ENCODE peak calls at places on chromosome 14, in seven cellular contexts. One of them, this sample, is unnamed.

GRCh38 chr14:104289485-104289884 is 151.1 kb downstream of the KIF26A start:
- DNase-seq in fibroblast of lung: no peak
- DNase-seq in ovary: peak; percentile 27
- DNase-seq in PC-3: peak; percentile 19
- DNase-seq in PC-9: no peak
- DNase-seq in left ventricle myocardium inferior: peak; percentile 5
- DNase-seq in psoas muscle: peak; percentile 6
- DNase-seq in this sample: no peak

GRCh38 chr14:104953097-104953496 is 25.1 kb downstream of the AHNAK2 start:
- DNase-seq in PC-9: no peak
- DNase-seq in fibroblast of lung: no peak
- DNase-seq in ovary: peak; percentile 13
- DNase-seq in psoas muscle: peak; percentile 22
- DNase-seq in left ventricle myocardium inferior: peak; percentile 7
- DNase-seq in PC-3: no peak
- DNase-seq in this sample: no peak

GRCh38 chr14:61076531-61076930 is 95.5 kb downstream of the SLC38A6 start:
- DNase-seq in fibroblast of lung: peak; percentile 72
- DNase-seq in PC-9: no peak
- DNase-seq in ovary: no peak
- DNase-seq in PC-3: no peak
- DNase-seq in psoas muscle: no peak
- DNase-seq in left ventricle myocardium inferior: no peak
- DNase-seq in this sample: no peak

GRCh38 chr14:68961781-68962584 is 17.1 kb downstream of the ACTN1 start:
- DNase-seq in PC-9: peak; percentile 51
- DNase-seq in left ventricle myocardium inferior: no peak
- DNase-seq in fibroblast of lung: peak; percentile 86
- DNase-seq in ovary: no peak
- DNase-seq in PC-3: peak; percentile 93
- DNase-seq in psoas muscle: no peak
- DNase-seq in this sample: no peak

GRCh38 chr14:96940009-96940408 is 142.8 kb downstream of the VRK1 start:
- DNase-seq in ovary: no peak
- DNase-seq in PC-9: peak; percentile 1
- DNase-seq in fibroblast of lung: no peak
- DNase-seq in left ventricle myocardium inferior: no peak
- DNase-seq in psoas muscle: no peak
- DNase-seq in PC-3: peak; percentile 30
- DNase-seq in this sample: no peak

GRCh38 chr14:71586131-71586893 is 345.9 kb upstream of the RGS6 start:
- DNase-seq in ovary: no peak
- DNase-seq in fibroblast of lung: peak; percentile 68
- DNase-seq in left ventricle myocardium inferior: no peak
- DNase-seq in psoas muscle: no peak
- DNase-seq in PC-9: no peak
- DNase-seq in PC-3: no peak
- DNase-seq in this sample: no peak

GRCh38 chr14:79680087-79680486 is 531.2 kb downstream of the DIO2 start:
- DNase-seq in left ventricle myocardium inferior: no peak
- DNase-seq in PC-9: no peak
- DNase-seq in ovary: no peak
- DNase-seq in fibroblast of lung: no peak
- DNase-seq in PC-3: no peak
- DNase-seq in psoas muscle: no peak
- DNase-seq in this sample: no peak

GRCh38 chr14:23569443-23570151 is 2.0 kb upstream of the AP1G2 start:
- DNase-seq in left ventricle myocardium inferior: no peak
- DNase-seq in fibroblast of lung: no peak
- DNase-seq in ovary: no peak
- DNase-seq in PC-3: peak; percentile 44
- DNase-seq in PC-9: peak; percentile 68
- DNase-seq in psoas muscle: no peak
- DNase-seq in this sample: peak; percentile 5

GRCh38 chr14:92549853-92550244 is 36.3 kb downstream of the RIN3 start:
- DNase-seq in left ventricle myocardium inferior: peak; percentile 48
- DNase-seq in PC-9: no peak
- DNase-seq in PC-3: no peak
- DNase-seq in fibroblast of lung: peak; percentile 50
- DNase-seq in psoas muscle: peak; percentile 78
- DNase-seq in ovary: no peak
- DNase-seq in this sample: no peak

GRCh38 chr14:93936245-93936644 is 9.1 kb downstream of the FAM181A start:
- DNase-seq in PC-9: no peak
- DNase-seq in fibroblast of lung: no peak
- DNase-seq in psoas muscle: no peak
- DNase-seq in left ventricle myocardium inferior: no peak
- DNase-seq in PC-3: peak; percentile 58
- DNase-seq in ovary: no peak
- DNase-seq in this sample: no peak

GRCh38 chr14:102473559-102473958 is 36.0 kb downstream of the ANKRD9 start:
- DNase-seq in fibroblast of lung: no peak
- DNase-seq in PC-3: no peak
- DNase-seq in ovary: no peak
- DNase-seq in psoas muscle: no peak
- DNase-seq in PC-9: no peak
- DNase-seq in left ventricle myocardium inferior: no peak
- DNase-seq in this sample: no peak

GRCh38 chr14:95421741-95422140 is 94.7 kb downstream of the SYNE3 start:
- DNase-seq in ovary: no peak
- DNase-seq in PC-3: no peak
- DNase-seq in PC-9: no peak
- DNase-seq in fibroblast of lung: no peak
- DNase-seq in left ventricle myocardium inferior: no peak
- DNase-seq in psoas muscle: no peak
- DNase-seq in this sample: no peak

GRCh38 chr14:65472189-65472588 is 59.7 kb downstream of the FUT8 start:
- DNase-seq in left ventricle myocardium inferior: no peak
- DNase-seq in PC-3: no peak
- DNase-seq in fibroblast of lung: no peak
- DNase-seq in ovary: no peak
- DNase-seq in psoas muscle: no peak
- DNase-seq in PC-9: peak; percentile 6
- DNase-seq in this sample: no peak

GRCh38 chr14:102507026-102507860 is 2.3 kb downstream of the ANKRD9 start:
- DNase-seq in psoas muscle: peak; percentile 52
- DNase-seq in PC-3: no peak
- DNase-seq in PC-9: no peak
- DNase-seq in left ventricle myocardium inferior: no peak
- DNase-seq in ovary: peak; percentile 76
- DNase-seq in fibroblast of lung: no peak
- DNase-seq in this sample: no peak

GRCh38 chr14:60212503-60213371 is 36.3 kb upstream of the PPM1A start:
- DNase-seq in fibroblast of lung: no peak
- DNase-seq in PC-9: no peak
- DNase-seq in ovary: no peak
- DNase-seq in left ventricle myocardium inferior: no peak
- DNase-seq in psoas muscle: no peak
- DNase-seq in PC-3: no peak
- DNase-seq in this sample: no peak

GRCh38 chr14:101781240-101782061 is 19.9 kb downstream of the PPP2R5C start:
- DNase-seq in ovary: peak; percentile 59
- DNase-seq in left ventricle myocardium inferior: no peak
- DNase-seq in fibroblast of lung: peak; percentile 20
- DNase-seq in PC-9: no peak
- DNase-seq in psoas muscle: no peak
- DNase-seq in PC-3: no peak
- DNase-seq in this sample: no peak

GRCh38 chr14:105364100-105364708 is 34.1 kb upstream of the TEX22 start:
- DNase-seq in ovary: no peak
- DNase-seq in psoas muscle: no peak
- DNase-seq in PC-9: no peak
- DNase-seq in PC-3: no peak
- DNase-seq in fibroblast of lung: peak; percentile 73
- DNase-seq in left ventricle myocardium inferior: peak; percentile 38
- DNase-seq in this sample: no peak

GRCh38 chr14:24252289-24253124 is 10.1 kb upstream of the TINF2 start:
- DNase-seq in fibroblast of lung: no peak
- DNase-seq in psoas muscle: no peak
- DNase-seq in PC-3: no peak
- DNase-seq in left ventricle myocardium inferior: no peak
- DNase-seq in ovary: peak; percentile 22
- DNase-seq in PC-9: no peak
- DNase-seq in this sample: no peak

GRCh38 chr14:75969891-75970290 is 11.9 kb downstream of the TGFB3 start:
- DNase-seq in left ventricle myocardium inferior: no peak
- DNase-seq in psoas muscle: no peak
- DNase-seq in ovary: no peak
- DNase-seq in fibroblast of lung: peak; percentile 11
- DNase-seq in PC-9: no peak
- DNase-seq in PC-3: peak; percentile 22
- DNase-seq in this sample: peak; percentile 42

GRCh38 chr14:53192023-53192422 is 38.9 kb upstream of the DDHD1 start:
- DNase-seq in PC-3: no peak
- DNase-seq in ovary: no peak
- DNase-seq in PC-9: no peak
- DNase-seq in fibroblast of lung: peak; percentile 19
- DNase-seq in psoas muscle: no peak
- DNase-seq in left ventricle myocardium inferior: no peak
- DNase-seq in this sample: no peak

GRCh38 chr14:68574906-68575305 is 218.0 kb downstream of the ZFP36L1 start:
- DNase-seq in left ventricle myocardium inferior: no peak
- DNase-seq in psoas muscle: no peak
- DNase-seq in PC-3: peak; percentile 12
- DNase-seq in PC-9: no peak
- DNase-seq in ovary: peak; percentile 47
- DNase-seq in fibroblast of lung: peak; percentile 65
- DNase-seq in this sample: no peak

GRCh38 chr14:38705220-38705619 is 397.8 kb downstream of the SEC23A start:
- DNase-seq in PC-3: no peak
- DNase-seq in PC-9: no peak
- DNase-seq in left ventricle myocardium inferior: no peak
- DNase-seq in ovary: no peak
- DNase-seq in fibroblast of lung: no peak
- DNase-seq in psoas muscle: no peak
- DNase-seq in this sample: no peak

GRCh38 chr14:93331375-93332031 is 1.3 kb downstream of the BTBD7 start:
- DNase-seq in PC-3: peak; percentile 12
- DNase-seq in fibroblast of lung: no peak
- DNase-seq in left ventricle myocardium inferior: peak; percentile 33
- DNase-seq in PC-9: no peak
- DNase-seq in psoas muscle: peak; percentile 56
- DNase-seq in ovary: peak; percentile 36
- DNase-seq in this sample: no peak

GRCh38 chr14:90788031-90788430 is 28.2 kb downstream of the TTC7B start:
- DNase-seq in left ventricle myocardium inferior: no peak
- DNase-seq in fibroblast of lung: no peak
- DNase-seq in PC-9: no peak
- DNase-seq in ovary: no peak
- DNase-seq in psoas muscle: no peak
- DNase-seq in PC-3: no peak
- DNase-seq in this sample: no peak

GRCh38 chr14:79552778-79553177 is 658.5 kb downstream of the DIO2 start:
- DNase-seq in fibroblast of lung: peak; percentile 57
- DNase-seq in PC-9: no peak
- DNase-seq in PC-3: peak; percentile 27
- DNase-seq in ovary: no peak
- DNase-seq in psoas muscle: no peak
- DNase-seq in left ventricle myocardium inferior: no peak
- DNase-seq in this sample: no peak

GRCh38 chr14:54474232-54474793 is 14.5 kb downstream of the GMFB start:
- DNase-seq in left ventricle myocardium inferior: no peak
- DNase-seq in PC-3: no peak
- DNase-seq in PC-9: no peak
- DNase-seq in fibroblast of lung: peak; percentile 56
- DNase-seq in psoas muscle: no peak
- DNase-seq in ovary: no peak
- DNase-seq in this sample: no peak

GRCh38 chr14:54472291-54472690 is 16.5 kb downstream of the GMFB start:
- DNase-seq in PC-9: no peak
- DNase-seq in left ventricle myocardium inferior: no peak
- DNase-seq in ovary: no peak
- DNase-seq in psoas muscle: no peak
- DNase-seq in PC-3: no peak
- DNase-seq in fibroblast of lung: no peak
- DNase-seq in this sample: no peak

GRCh38 chr14:54467280-54467679 is 21.5 kb downstream of the GMFB start:
- DNase-seq in ovary: no peak
- DNase-seq in fibroblast of lung: no peak
- DNase-seq in PC-9: no peak
- DNase-seq in PC-3: no peak
- DNase-seq in psoas muscle: no peak
- DNase-seq in left ventricle myocardium inferior: no peak
- DNase-seq in this sample: no peak

GRCh38 chr14:54471641-54472040 is 17.1 kb downstream of the GMFB start:
- DNase-seq in fibroblast of lung: no peak
- DNase-seq in PC-3: no peak
- DNase-seq in PC-9: no peak
- DNase-seq in psoas muscle: no peak
- DNase-seq in left ventricle myocardium inferior: no peak
- DNase-seq in ovary: no peak
- DNase-seq in this sample: no peak

DNA sequence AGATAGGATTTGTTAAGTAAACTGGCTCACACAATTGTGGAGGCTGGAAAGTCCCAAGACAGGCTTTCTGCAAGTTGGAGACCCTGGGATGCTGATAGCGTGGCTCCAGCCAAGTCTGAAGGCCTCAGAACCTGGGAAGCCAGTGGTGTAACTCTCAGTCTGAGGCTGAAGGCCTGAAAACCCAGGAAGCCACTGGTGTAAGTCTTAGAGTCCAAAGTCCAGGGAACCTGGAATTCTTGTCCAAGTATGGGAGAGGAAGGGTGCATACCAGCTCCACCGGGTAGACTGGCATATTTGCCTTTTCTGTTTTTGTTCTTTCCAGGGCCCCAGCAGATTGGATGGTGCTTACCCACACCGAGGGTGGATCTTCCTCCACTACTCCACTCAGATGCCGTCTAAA is 18.1 kb downstream of the GMFB start:
- DNase-seq in psoas muscle: no peak
- DNase-seq in PC-9: no peak
- DNase-seq in PC-3: no peak
- DNase-seq in ovary: no peak
- DNase-seq in left ventricle myocardium inferior: no peak
- DNase-seq in fibroblast of lung: no peak
- DNase-seq in this sample: no peak
- H3K27ac ChIP-seq in psoas muscle: no peak overlapping the region
- H3K27ac ChIP-seq in PC-9: no peak overlapping the region
- H3K27ac ChIP-seq in PC-3: no peak overlapping the region
- H3K27ac ChIP-seq in ovary: no peak overlapping the region
- H3K27ac ChIP-seq in left ventricle myocardium inferior: no peak overlapping the region
- H3K27ac ChIP-seq in fibroblast of lung: no peak overlapping the region
- H3K27ac ChIP-seq in this sample: no peak overlapping the region

GRCh38 chr14:22065372-22065771 is 391.8 kb upstream of the OR4E1 start:
- DNase-seq in ovary: no peak
- DNase-seq in psoas muscle: no peak
- DNase-seq in fibroblast of lung: no peak
- DNase-seq in PC-3: no peak
- DNase-seq in left ventricle myocardium inferior: no peak
- DNase-seq in PC-9: no peak
- DNase-seq in this sample: no peak
- H3K27me3 ChIP-seq in ovary: no peaks in the 10 kb centered on the region
- H3K27me3 ChIP-seq in psoas muscle: no peaks in the 10 kb centered on the region
- H3K27me3 ChIP-seq in fibroblast of lung: no peaks in the 10 kb centered on the region
- H3K27me3 ChIP-seq in PC-3: peaks cover 48% of the 10 kb centered on the region
- H3K27me3 ChIP-seq in left ventricle myocardium inferior: peaks cover 8% of the 10 kb centered on the region
- H3K27me3 ChIP-seq in PC-9: no peaks in the 10 kb centered on the region
- H3K27me3 ChIP-seq in this sample: no peaks in the 10 kb centered on the region

GRCh38 chr14:28681681-28682080 is 84.9 kb upstream of the FOXG1 start:
- DNase-seq in PC-9: no peak
- DNase-seq in fibroblast of lung: no peak
- DNase-seq in left ventricle myocardium inferior: no peak
- DNase-seq in psoas muscle: no peak
- DNase-seq in ovary: no peak
- DNase-seq in PC-3: peak; percentile 43
- DNase-seq in this sample: no peak
- TF ChIP-seq CTCF in PC-9: no peak
- TF ChIP-seq CTCF in fibroblast of lung: no peak
- TF ChIP-seq CTCF in left ventricle myocardium inferior: no peak
- TF ChIP-seq CTCF in psoas muscle: no peak
- TF ChIP-seq CTCF in ovary: no peak
- TF ChIP-seq CTCF in PC-3: peak; percentile 61
- TF ChIP-seq CTCF in this sample: no peak

GRCh38 chr14:31937730-31938346 is 139.3 kb upstream of the ARHGAP5 start:
- DNase-seq in left ventricle myocardium inferior: peak; percentile 26
- DNase-seq in psoas muscle: peak; percentile 61
- DNase-seq in PC-3: peak; percentile 94
- DNase-seq in PC-9: peak; percentile 64
- DNase-seq in fibroblast of lung: peak; percentile 87
- DNase-seq in ovary: no peak
- DNase-seq in this sample: peak; percentile 51
- H3K27ac ChIP-seq in left ventricle myocardium inferior: no peak overlapping the region
- H3K27ac ChIP-seq in psoas muscle: no peak overlapping the region
- H3K27ac ChIP-seq in PC-3: peak overlapping the region; percentile 75
- H3K27ac ChIP-seq in PC-9: peak overlapping the region; percentile 91
- H3K27ac ChIP-seq in fibroblast of lung: no peak overlapping the region
- H3K27ac ChIP-seq in ovary: no peak overlapping the region
- H3K27ac ChIP-seq in this sample: no peak overlapping the region

This sample was measured in gastrocnemius medialis.